ENCODE peak calls at places on chromosomes 16 and 17, in six cellular contexts. X is fibroblast of the aortic adventitia; A is IMR-90; M is CD4-positive, alpha-beta T cell; L is esophagus squamous epithelium; D is choroid plexus epithelial cell. P is an unnamed sample.

GRCh38 chr16:21614896-21615295 is 15.5 kb downstream of the METTL9 start:
- DNase-seq in D (no peak), A (no peak), L (no peak), M (no peak), X (no peak), P (no peak)

GRCh38 chr16:68644715-68645493 is at the start of gene CDH3:
- DNase-seq in A (no peak), M (no peak), X (no peak), D (no peak), L (no peak), P (no peak)

GRCh38 chr16:46947900-46948547 is 25.4 kb downstream of the DNAJA2 start:
- DNase-seq in A (peak; percentile 49), M (no peak), D (peak; percentile 73), X (peak; percentile 63), L (no peak), P (no peak)

GRCh38 chr17:60280673-60281072 is 111.3 kb downstream of the USP32 start:
- DNase-seq in L (no peak), M (no peak), X (no peak), A (no peak), D (no peak), P (no peak)

GRCh38 chr16:892536-893255 is 78.1 kb downstream of the LMF1 start:
- DNase-seq in A (no peak), M (no peak), X (no peak), L (no peak), D (peak; percentile 6), P (no peak)

GRCh38 chr16:72189865-72190371 is 18.0 kb upstream of the PMFBP1 start:
- DNase-seq in A (peak; percentile 51), D (peak; percentile 93), L (no peak), X (peak; percentile 65), M (no peak), P (no peak)

GRCh38 chr17:19371259-19372003 is 6.9 kb upstream of the MAPK7 start:
- DNase-seq in L (no peak), M (no peak), D (no peak), X (no peak), A (no peak), P (no peak)

GRCh38 chr16:72203401-72203800 is 31.4 kb upstream of the PMFBP1 start:
- DNase-seq in A (peak; percentile 4), D (peak; percentile 47), M (no peak), X (peak; percentile 18), L (no peak), P (peak; percentile 67)

GRCh38 chr16:81688182-81688581 is 90.9 kb upstream of the PLCG2 start:
- DNase-seq in A (peak; percentile 10), M (no peak), L (no peak), D (no peak), X (no peak), P (no peak)

GRCh38 chr16:64254443-64255367 is 867.2 kb downstream of the CDH11 start:
- DNase-seq in D (no peak), M (no peak), A (no peak), L (no peak), X (no peak), P (no peak)

GRCh38 chr16:4850211-4850610 is 2.9 kb downstream of the UBN1 start:
- DNase-seq in L (no peak), M (no peak), D (peak; percentile 11), X (peak; percentile 32), A (peak; percentile 6), P (no peak)

GRCh38 chr17:17424552-17424951 is 52.2 kb upstream of the MED9 start:
- DNase-seq in A (no peak), X (no peak), D (no peak), M (no peak), L (no peak), P (no peak)

GRCh38 chr16:85982563-85982939 is 83.6 kb downstream of the IRF8 start:
- DNase-seq in X (no peak), L (no peak), D (no peak), A (no peak), M (no peak), P (peak; percentile 68)

GRCh38 chr16:11955713-11956123 is 9.3 kb upstream of the TNFRSF17 start:
- DNase-seq in L (no peak), X (peak; percentile 89), M (no peak), D (peak; percentile 57), A (peak; percentile 98), P (no peak)

GRCh38 chr17:18896947-18897346 is 39.0 kb downstream of the PRPSAP2 start:
- DNase-seq in D (no peak), L (no peak), M (no peak), A (no peak), X (no peak), P (no peak)

GRCh38 chr17:45287526-45288264 is 25.8 kb upstream of the SPATA32 start:
- DNase-seq in D (no peak), L (no peak), M (no peak), X (no peak), A (no peak), P (no peak)

GRCh38 chr16:1794221-1794871 is 841 bp upstream of the IGFALS start:
- DNase-seq in L (no peak), A (no peak), D (no peak), X (no peak), M (no peak), P (no peak)

GRCh38 chr17:10661377-10661906 is 4.3 kb upstream of the MYH3 start:
- DNase-seq in M (no peak), L (no peak), A (no peak), X (no peak), D (no peak), P (no peak)

GRCh38 chr17:68248886-68249872 is 1.3 kb downstream of the AMZ2 start:
- DNase-seq in X (no peak), D (no peak), L (no peak), A (no peak), M (no peak), P (no peak)

GRCh38 chr17:46949291-46950174 is 26.6 kb downstream of the GOSR2 start:
- DNase-seq in X (no peak), A (peak; percentile 48), D (no peak), L (no peak), M (no peak), P (no peak)

GRCh38 chr16:85215478-85216120 is 103.3 kb upstream of the CIBAR2 start:
- DNase-seq in D (no peak), L (no peak), M (no peak), X (no peak), A (no peak), P (no peak)

GRCh38 chr16:7482596-7483290 is 150.1 kb downstream of the RBFOX1 start:
- DNase-seq in X (no peak), M (no peak), D (no peak), A (no peak), L (no peak), P (no peak)

DNA sequence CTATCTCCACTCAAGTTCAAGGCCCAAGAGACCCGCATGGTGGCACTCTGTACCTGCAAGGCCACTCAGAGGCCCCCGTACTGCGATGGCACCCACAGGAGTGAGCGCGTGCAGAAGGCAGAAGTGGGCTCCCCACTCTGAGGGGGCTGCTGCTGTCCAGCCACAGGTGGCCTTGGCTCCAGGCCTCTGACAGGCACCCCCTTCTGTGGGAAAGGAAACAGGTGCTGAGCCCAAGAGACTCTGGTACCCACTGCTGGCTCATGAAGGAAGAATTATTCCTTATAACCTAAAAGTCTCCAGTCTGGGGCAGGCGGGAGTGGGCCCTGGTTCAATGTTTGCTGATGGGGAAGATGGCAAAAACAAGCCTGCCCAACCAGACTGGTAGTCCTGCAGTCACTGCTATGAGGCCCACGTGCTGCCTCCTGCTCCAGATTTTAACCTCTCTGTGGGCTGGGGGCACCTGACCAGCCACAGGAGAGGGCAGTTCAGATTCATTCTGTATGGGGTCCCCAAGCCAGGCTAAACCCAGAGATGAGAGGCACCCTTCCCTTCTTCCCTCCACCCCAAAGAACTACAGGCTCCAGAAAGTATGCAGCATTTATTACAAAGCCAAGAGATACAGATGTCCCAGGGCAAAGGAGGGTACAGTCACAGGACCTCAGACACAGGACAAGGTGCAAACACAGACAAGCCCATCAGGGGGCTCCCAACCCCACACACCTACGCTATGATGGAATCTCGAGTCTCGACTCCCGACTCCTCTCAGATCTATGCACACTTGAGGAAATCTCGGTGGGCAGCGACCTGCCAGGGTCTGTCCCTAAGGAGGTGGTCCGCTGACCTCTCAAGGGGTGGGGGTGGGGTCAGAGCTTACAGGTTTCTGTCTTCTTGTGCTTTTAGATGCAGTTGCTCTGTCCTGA is 3.4 kb downstream of the CISD3 start:
- DNase-seq in D (no peak), A (no peak), X (no peak), M (no peak), L (no peak), P (no peak)
- TF ChIP-seq CTCF in D (peak; percentile 42), A (no peak), X (no peak), M (peak; percentile 26), L (no peak), P (no peak)

GRCh38 chr17:75925103-75925502 is 15.7 kb downstream of the FBF1 start:
- DNase-seq in X (no peak), M (no peak), D (no peak), L (no peak), A (no peak), P (no peak)

GRCh38 chr17:75922963-75923874 is 17.6 kb downstream of the FBF1 start:
- DNase-seq in M (no peak), A (no peak), L (no peak), X (no peak), D (no peak), P (no peak)

GRCh38 chr17:75931062-75931461 is 9.8 kb downstream of the FBF1 start:
- DNase-seq in M (no peak), D (no peak), L (no peak), A (no peak), X (no peak), P (no peak)

GRCh38 chr17:75925912-75926311 is 14.9 kb downstream of the FBF1 start:
- DNase-seq in D (no peak), M (no peak), A (no peak), L (no peak), X (no peak), P (no peak)

GRCh38 chr17:75927286-75927922 is 13.4 kb downstream of the FBF1 start:
- DNase-seq in L (no peak), A (no peak), X (peak; percentile 7), M (no peak), D (peak; percentile 31), P (no peak)
- TF ChIP-seq CTCF in L (peak; percentile 48), A (peak; percentile 18), X (peak; percentile 27), M (peak; percentile 22), D (peak; percentile 55), P (no peak)

GRCh38 chr16:57666353-57667068 is 1.6 kb upstream of the ADGRG3 start:
- DNase-seq in A (no peak), M (no peak), X (no peak), L (no peak), D (no peak), P (no peak)

GRCh38 chr16:57668259-57668563 is at the start of gene ADGRG3:
- DNase-seq in D (no peak), M (no peak), L (no peak), X (no peak), A (no peak), P (no peak)

GRCh38 chr16:57668630-57669475 is 747 bp downstream of the ADGRG3 start:
- DNase-seq in D (no peak), X (no peak), L (no peak), A (no peak), M (no peak), P (no peak)

GRCh38 chr16:57667069-57667525 is 1.0 kb upstream of the ADGRG3 start:
- DNase-seq in X (no peak), A (no peak), D (no peak), L (no peak), M (no peak), P (no peak)

GRCh38 chr16:57667526-57668258 is 414 bp upstream of the ADGRG3 start:
- DNase-seq in X (no peak), M (no peak), D (peak; percentile 93), A (peak; percentile 38), L (no peak), P (peak; percentile 75)
- TF ChIP-seq CTCF in X (no peak), M (no peak), D (peak; percentile 49), A (no peak), L (no peak), P (no peak)

GRCh38 chr17:78351449-78352006 is 8.3 kb downstream of the SOCS3 start:
- DNase-seq in D (peak; percentile 99), X (peak; percentile 100), A (peak; percentile 98), L (no peak), M (no peak), P (peak; percentile 95)
- TF ChIP-seq CTCF in D (peak; percentile 39), X (peak; percentile 40), A (peak; percentile 21), L (no peak), M (no peak), P (no peak)